ENCODE peak calls at places on chromosomes 1 and 21, in seven cellular contexts. G, V, X, W, Q, D and E are unnamed samples.
A peak's percentile ranks its signal among the peaks of the same experiment; 100 is the strongest.

GRCh38 chr1:93972341-93972740 is 63.1 kb upstream of the GCLM start:
- DNase-seq in G (no peak), V (no peak), X (no peak), W (no peak), Q (no peak), D (no peak), E (no peak)

GRCh38 chr21:46388206-46388880 is 64.4 kb downstream of the PCNT start:
- DNase-seq in G (no peak), V (no peak), X (no peak), W (no peak), Q (no peak), D (no peak), E (no peak)

GRCh38 chr1:41533016-41533730 is 48.7 kb upstream of the EDN2 start:
- DNase-seq in G (no peak), V (no peak), X (peak; percentile 43), W (no peak), Q (no peak), D (no peak), E (no peak)

GRCh38 chr1:221939598-221939997 is 197.7 kb upstream of the DUSP10 start:
- DNase-seq in G (peak; percentile 15), V (no peak), X (no peak), W (no peak), Q (no peak), D (no peak), E (no peak)

GRCh38 chr1:183323849-183324683 is 94.1 kb downstream of the NMNAT2 start:
- DNase-seq in G (no peak), V (peak; percentile 20), X (no peak), W (no peak), Q (peak; percentile 57), D (no peak), E (no peak)

GRCh38 chr1:184753608-184754478 is 815 bp downstream of the EDEM3 start:
- DNase-seq in G (peak; percentile 51), V (peak; percentile 8), X (peak; percentile 76), W (peak; percentile 57), Q (peak; percentile 29), D (peak; percentile 44), E (peak; percentile 2)

GRCh38 chr1:226965581-226966440 is 25.7 kb downstream of the COQ8A start:
- DNase-seq in G (no peak), V (no peak), X (no peak), W (no peak), Q (no peak), D (no peak), E (no peak)

GRCh38 chr1:19597463-19598309 is 46.4 kb upstream of the NBL1 start:
- DNase-seq in G (no peak), V (peak; percentile 6), X (no peak), W (peak; percentile 61), Q (peak; percentile 47), D (peak; percentile 62), E (peak; percentile 38)

GRCh38 chr1:57017201-57017600 is 51.4 kb upstream of the C8B start:
- DNase-seq in G (no peak), V (no peak), X (no peak), W (no peak), Q (peak; percentile 16), D (no peak), E (no peak)

GRCh38 chr1:178361847-178362246 is 134.9 kb downstream of the CLEC20A start:
- DNase-seq in G (no peak), V (no peak), X (no peak), W (no peak), Q (no peak), D (no peak), E (no peak)

GRCh38 chr1:28028873-28029654 is 59.3 kb downstream of the EYA3 start:
- DNase-seq in G (no peak), V (no peak), X (no peak), W (no peak), Q (peak; percentile 43), D (peak; percentile 44), E (no peak)

GRCh38 chr1:228314658-228315483 is 91.8 kb downstream of the TRIM11 start:
- DNase-seq in G (no peak), V (no peak), X (no peak), W (no peak), Q (no peak), D (no peak), E (no peak)

GRCh38 chr1:30739601-30740000 is 16.2 kb upstream of the MATN1 start:
- DNase-seq in G (no peak), V (no peak), X (no peak), W (no peak), Q (no peak), D (no peak), E (no peak)

GRCh38 chr1:36516372-36517018 is 33.8 kb upstream of the CSF3R start:
- DNase-seq in G (peak; percentile 24), V (peak; percentile 26), X (peak; percentile 62), W (peak; percentile 82), Q (peak; percentile 43), D (peak; percentile 71), E (peak; percentile 32)

GRCh38 chr1:100322436-100323211 is 29.7 kb upstream of the CDC14A start:
- DNase-seq in G (no peak), V (no peak), X (no peak), W (peak; percentile 31), Q (peak; percentile 31), D (peak; percentile 72), E (no peak)

GRCh38 chr1:111274653-111275052 is 16.0 kb upstream of the CHIA start:
- DNase-seq in G (no peak), V (no peak), X (no peak), W (no peak), Q (no peak), D (no peak), E (no peak)

GRCh38 chr1:199113265-199113869 is 474.5 kb downstream of the PTPRC start:
- DNase-seq in G (peak; percentile 54), V (peak; percentile 75), X (no peak), W (peak; percentile 54), Q (peak; percentile 82), D (peak; percentile 83), E (no peak)

GRCh38 chr1:43448955-43449707 is 4.6 kb downstream of the HYI start:
- DNase-seq in G (no peak), V (no peak), X (no peak), W (no peak), Q (no peak), D (no peak), E (no peak)

GRCh38 chr1:186050360-186050759 is 316.2 kb downstream of the HMCN1 start:
- DNase-seq in G (no peak), V (peak; percentile 18), X (no peak), W (no peak), Q (peak; percentile 43), D (peak; percentile 30), E (peak; percentile 64)

GRCh38 chr1:60448866-60449265 is 375.3 kb upstream of the C1orf87 start:
- DNase-seq in G (no peak), V (no peak), X (no peak), W (no peak), Q (no peak), D (no peak), E (no peak)

GRCh38 chr1:64265141-64265540 is 61.7 kb downstream of the UBE2U start:
- DNase-seq in G (no peak), V (no peak), X (no peak), W (no peak), Q (no peak), D (no peak), E (no peak)

GRCh38 chr1:48093696-48094518 is 96.7 kb upstream of the TRABD2B start:
- DNase-seq in G (peak; percentile 90), V (peak; percentile 43), X (no peak), W (peak; percentile 87), Q (peak; percentile 18), D (peak; percentile 52), E (peak; percentile 88)

GRCh38 chr1:224737353-224737727 is 121.2 kb downstream of the CNIH3 start:
- DNase-seq in G (no peak), V (no peak), X (no peak), W (no peak), Q (no peak), D (no peak), E (no peak)
- H3K27ac ChIP-seq in G (no peak overlapping the region), V (no peak overlapping the region), X (peak overlapping the region; percentile 28), W (no peak overlapping the region), Q (no peak overlapping the region), D (no peak overlapping the region), E (no peak overlapping the region)

GRCh38 chr21:20618878-20619277 is 379.3 kb upstream of the NCAM2 start:
- DNase-seq in G (no peak), V (no peak), X (no peak), W (no peak), Q (no peak), D (no peak), E (no peak)
- H3K27me3 ChIP-seq in G (no peaks in the 10 kb centered on the region), V (no peaks in the 10 kb centered on the region), X (no peaks in the 10 kb centered on the region), W (no peaks in the 10 kb centered on the region), Q (no peaks in the 10 kb centered on the region), D (peaks cover 14% of the 10 kb centered on the region), E (no peaks in the 10 kb centered on the region)

GRCh38 chr21:17554120-17554519 is 41.3 kb downstream of the CXADR start:
- DNase-seq in G (no peak), V (no peak), X (no peak), W (no peak), Q (no peak), D (no peak), E (no peak)

GRCh38 chr21:17560377-17560776 is 47.5 kb downstream of the CXADR start:
- DNase-seq in G (no peak), V (no peak), X (no peak), W (no peak), Q (peak; percentile 4), D (no peak), E (no peak)

GRCh38 chr21:17550671-17551308 is 37.9 kb downstream of the CXADR start:
- DNase-seq in G (no peak), V (peak; percentile 20), X (no peak), W (no peak), Q (no peak), D (no peak), E (no peak)

GRCh38 chr21:17552410-17552809 is 39.6 kb downstream of the CXADR start:
- DNase-seq in G (no peak), V (no peak), X (no peak), W (no peak), Q (no peak), D (no peak), E (no peak)

GRCh38 chr21:17554619-17555472 is 42.0 kb downstream of the CXADR start:
- DNase-seq in G (no peak), V (no peak), X (no peak), W (no peak), Q (peak; percentile 10), D (no peak), E (peak; percentile 13)
- TF ChIP-seq CTCF in G (peak; percentile 12), V (peak; percentile 43), X (no peak), W (peak; percentile 30), Q (peak; percentile 35), D (peak; percentile 21), E (peak; percentile 65)

GRCh38 chr1:8939362-8939995 is 6.2 kb upstream of the CA6 start:
- DNase-seq in G (no peak), V (no peak), X (no peak), W (no peak), Q (peak; percentile 42), D (no peak), E (no peak)

GRCh38 chr1:8943516-8943896 is 2.2 kb upstream of the CA6 start:
- DNase-seq in G (no peak), V (no peak), X (no peak), W (no peak), Q (no peak), D (no peak), E (no peak)

GRCh38 chr1:8941906-8942305 is 3.8 kb upstream of the CA6 start:
- DNase-seq in G (no peak), V (peak; percentile 65), X (no peak), W (peak; percentile 34), Q (peak; percentile 91), D (peak; percentile 80), E (peak; percentile 78)

GRCh38 chr1:8937701-8938100 is 8.0 kb upstream of the CA6 start:
- DNase-seq in G (no peak), V (no peak), X (no peak), W (no peak), Q (no peak), D (no peak), E (peak; percentile 10)

GRCh38 chr1:8938232-8939117 is 7.2 kb upstream of the CA6 start:
- DNase-seq in G (no peak), V (no peak), X (no peak), W (no peak), Q (peak; percentile 33), D (no peak), E (no peak)
- H3K27ac ChIP-seq in G (peak overlapping the region; percentile 31), V (no peak overlapping the region), X (no peak overlapping the region), W (peak overlapping the region; percentile 28), Q (no peak overlapping the region), D (no peak overlapping the region), E (no peak overlapping the region)